ENCODE peak calls at places on chromosomes 1 and 21, in five cellular contexts. S is psoas muscle, U is Peyer's patch, L is PC-3, O is thoracic aorta. Y is an unnamed sample. For H3K4me1, the result is how much of the 10 kb centered on the place peaks cover.

GRCh38 chr21:14547834-14548513 is 1.9 kb upstream of the SAMSN1 start:
- DNase-seq in S (no peak), U (no peak), L (peak), O (no peak), Y (no peak)

GRCh38 chr1:114479134-114479533 is 31.9 kb downstream of the TRIM33 start:
- DNase-seq in S (no peak), U (no peak), L (no peak), O (no peak), Y (no peak)

GRCh38 chr1:18253093-18253492 is 145.5 kb downstream of the IGSF21 start:
- DNase-seq in S (no peak), U (no peak), L (no peak), O (no peak), Y (no peak)

GRCh38 chr1:37795340-37796110 is 1.9 kb downstream of the MANEAL start:
- DNase-seq in S (peak), U (no peak), L (no peak), O (no peak), Y (peak)

GRCh38 chr1:188689542-188689941 is 1788.1 kb downstream of the BRINP3 start:
- DNase-seq in S (no peak), U (no peak), L (peak), O (no peak), Y (no peak)

GRCh38 chr1:170805957-170806662 is 129.2 kb upstream of the MROH9 start:
- DNase-seq in S (no peak), U (no peak), L (no peak), O (no peak), Y (no peak)

GRCh38 chr1:6009120-6010040 is 17.2 kb upstream of the NPHP4 start:
- DNase-seq in S (peak), U (no peak), L (no peak), O (no peak), Y (no peak)

GRCh38 chr1:54994355-54994990 is 4.3 kb upstream of the BSND start:
- DNase-seq in S (no peak), U (no peak), L (no peak), O (no peak), Y (no peak)

GRCh38 chr1:221758455-221758854 is 16.6 kb upstream of the DUSP10 start:
- DNase-seq in S (no peak), U (no peak), L (no peak), O (no peak), Y (no peak)

GRCh38 chr1:156458181-156458503 is 42.4 kb downstream of the MEF2D start:
- DNase-seq in S (no peak), U (no peak), L (peak), O (no peak), Y (no peak)

GRCh38 chr1:234206651-234207284 is 166.5 kb upstream of the COA6 start:
- DNase-seq in S (peak), U (no peak), L (peak), O (no peak), Y (no peak)

GRCh38 chr1:159311679-159312078 is 9.5 kb downstream of the FCER1A start:
- DNase-seq in S (no peak), U (no peak), L (no peak), O (no peak), Y (no peak)

GRCh38 chr1:53979712-53980450 is 33.7 kb downstream of the LRRC42 start:
- DNase-seq in S (no peak), U (no peak), L (no peak), O (no peak), Y (no peak)

GRCh38 chr21:27268290-27268689 is 301.4 kb upstream of the ADAMTS5 start:
- DNase-seq in S (no peak), U (no peak), L (no peak), O (no peak), Y (no peak)

GRCh38 chr1:100354971-100355394 is 2.7 kb downstream of the CDC14A start:
- DNase-seq in S (no peak), U (peak), L (peak), O (no peak), Y (peak)

GRCh38 chr1:151156515-151156819 is at the start of gene TNFAIP8L2:
- DNase-seq in S (peak), U (peak), L (no peak), O (no peak), Y (peak)

GRCh38 chr1:36883315-36883949 is 150.9 kb downstream of the GRIK3 start:
- DNase-seq in S (no peak), U (no peak), L (no peak), O (no peak), Y (peak)

GRCh38 chr1:67052741-67053534 is 1.0 kb downstream of the SLC35D1 start:
- DNase-seq in S (peak), U (peak), L (peak), O (peak), Y (peak)

GRCh38 chr1:44212355-44213221 is 683 bp upstream of the DMAP1 start:
- DNase-seq in S (no peak), U (no peak), L (no peak), O (no peak), Y (no peak)

GRCh38 chr1:84611796-84612195 is 37.6 kb upstream of the CTBS start:
- DNase-seq in S (no peak), U (no peak), L (no peak), O (no peak), Y (no peak)

GRCh38 chr1:201495447-201496295 is 11.3 kb downstream of the CSRP1 start:
- DNase-seq in S (peak), U (no peak), L (no peak), O (no peak), Y (peak)

GRCh38 chr1:6414443-6414844 is 5.3 kb downstream of the HES2 start:
- DNase-seq in S (no peak), U (no peak), L (peak), O (no peak), Y (no peak)

GRCh38 chr1:224703702-224704408 is 87.7 kb downstream of the CNIH3 start:
- DNase-seq in S (no peak), U (no peak), L (peak), O (no peak), Y (no peak)

GRCh38 chr1:217135569-217135915 is 412.3 kb upstream of the ESRRG start:
- DNase-seq in S (peak), U (no peak), L (no peak), O (no peak), Y (no peak)

GRCh38 chr1:34149501-34149900 is 15.5 kb downstream of the CSMD2 start:
- DNase-seq in S (no peak), U (no peak), L (no peak), O (no peak), Y (no peak)

GRCh38 chr1:223175032-223175431 is 32.0 kb upstream of the TLR5 start:
- DNase-seq in S (no peak), U (no peak), L (peak), O (no peak), Y (no peak)

GRCh38 chr1:2584822-2585317 is 1.7 kb upstream of the PRXL2B start:
- DNase-seq in S (peak), U (no peak), L (no peak), O (no peak), Y (no peak)

GRCh38 chr1:117616356-117616755 is 10.5 kb downstream of the TENT5C start:
- DNase-seq in S (no peak), U (peak), L (no peak), O (no peak), Y (no peak)

GRCh38 chr1:212007896-212008295 is 27.5 kb downstream of the INTS7 start:
- DNase-seq in S (no peak), U (no peak), L (no peak), O (no peak), Y (no peak)

GRCh38 chr1:228770779-228771223 is 35.5 kb downstream of the RHOU start:
- DNase-seq in S (no peak), U (no peak), L (no peak), O (no peak), Y (no peak)

GRCh38 chr1:211485480-211485857 is 6.5 kb downstream of the RD3 start:
- DNase-seq in S (no peak), U (no peak), L (no peak), O (no peak), Y (no peak)

GRCh38 chr1:20472860-20473711 is 12.9 kb downstream of the CAMK2N1 start:
- DNase-seq in S (peak), U (peak), L (no peak), O (no peak), Y (no peak)

GRCh38 chr1:203479646-203480045 is 4.0 kb downstream of the PRELP start:
- DNase-seq in S (no peak), U (no peak), L (no peak), O (no peak), Y (no peak)

GRCh38 chr1:203480084-203480483 is 4.5 kb downstream of the PRELP start:
- DNase-seq in S (no peak), U (no peak), L (no peak), O (no peak), Y (no peak)

GRCh38 chr1:203478231-203478630 is 2.6 kb downstream of the PRELP start:
- DNase-seq in S (no peak), U (no peak), L (no peak), O (no peak), Y (no peak)

GRCh38 chr1:203477748-203478147 is 2.1 kb downstream of the PRELP start:
- DNase-seq in S (no peak), U (no peak), L (no peak), O (no peak), Y (no peak)

GRCh38 chr1:203478986-203479385 is 3.4 kb downstream of the PRELP start:
- DNase-seq in S (no peak), U (no peak), L (no peak), O (no peak), Y (no peak)
- H3K4me1 ChIP-seq in S (under half), U (under half), L (under half), O (under half), Y (under half)

DNA sequence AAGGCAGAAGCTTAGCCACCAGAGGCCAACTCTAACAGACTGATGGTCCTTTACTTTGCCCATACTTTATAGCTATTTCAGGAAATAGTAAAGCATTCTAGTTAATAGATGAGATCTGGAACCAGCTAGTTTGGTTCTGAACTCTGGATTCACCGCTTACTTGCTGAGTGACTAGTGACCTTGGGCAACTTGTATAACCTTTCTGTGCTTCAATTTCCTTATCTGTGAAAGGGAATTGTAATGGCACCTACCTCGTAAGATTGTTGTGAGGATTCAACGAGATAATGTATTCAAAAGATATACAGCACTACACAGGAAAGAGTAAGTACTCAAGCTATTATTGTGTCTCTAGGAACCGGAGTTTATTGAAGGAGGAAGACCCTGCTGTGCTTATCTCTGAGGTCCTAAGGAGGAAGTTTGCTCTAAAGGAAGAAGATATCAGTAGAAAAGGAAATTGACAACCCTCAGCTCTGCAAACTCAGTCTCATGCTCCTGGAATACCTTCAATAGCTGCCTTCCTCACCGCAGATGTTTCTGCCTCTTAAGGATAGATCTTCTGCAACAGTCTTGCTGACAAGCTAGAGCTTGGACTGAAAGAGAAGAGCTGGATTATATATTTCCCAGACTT is 11.9 kb downstream of the MTFR1L start:
- DNase-seq in S (no peak), U (no peak), L (no peak), O (no peak), Y (no peak)
- TF ChIP-seq CTCF in S (no peak), U (no peak), L (no peak), O (no peak), Y (no peak)

DNA sequence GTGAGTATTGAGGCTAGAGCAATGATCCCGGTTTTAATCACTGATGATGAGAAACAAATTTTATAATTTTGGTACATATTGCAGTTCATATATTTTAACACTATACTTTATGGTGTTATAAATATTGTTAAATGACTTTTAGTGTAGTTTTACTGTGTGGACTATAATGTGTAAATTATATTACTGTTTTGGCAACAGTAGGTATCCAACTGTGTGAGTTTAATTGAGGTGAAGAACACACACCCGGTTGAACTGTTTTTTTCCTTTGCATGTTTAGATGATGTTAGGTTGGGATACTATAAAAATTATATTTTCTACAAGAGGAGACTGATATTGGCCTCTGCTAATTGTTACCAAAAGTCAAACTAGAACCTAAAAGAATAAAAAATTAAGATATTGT is 166.5 kb downstream of the SDCCAG8 start:
- DNase-seq in S (no peak), U (no peak), L (no peak), O (no peak), Y (no peak)
- H3K27ac ChIP-seq in S (peak), U (no peak), L (no peak), O (no peak), Y (no peak)

GRCh38 chr1:167359295-167359694 is 138.6 kb downstream of the POU2F1 start:
- DNase-seq in S (no peak), U (no peak), L (no peak), O (no peak), Y (no peak)

GRCh38 chr1:167365360-167365759 is 144.7 kb downstream of the POU2F1 start:
- DNase-seq in S (no peak), U (no peak), L (no peak), O (no peak), Y (no peak)

GRCh38 chr1:167362638-167363037 is 142.0 kb downstream of the POU2F1 start:
- DNase-seq in S (no peak), U (no peak), L (no peak), O (no peak), Y (no peak)

GRCh38 chr1:167357305-167357704 is 136.6 kb downstream of the POU2F1 start:
- DNase-seq in S (no peak), U (no peak), L (no peak), O (no peak), Y (no peak)

DNA sequence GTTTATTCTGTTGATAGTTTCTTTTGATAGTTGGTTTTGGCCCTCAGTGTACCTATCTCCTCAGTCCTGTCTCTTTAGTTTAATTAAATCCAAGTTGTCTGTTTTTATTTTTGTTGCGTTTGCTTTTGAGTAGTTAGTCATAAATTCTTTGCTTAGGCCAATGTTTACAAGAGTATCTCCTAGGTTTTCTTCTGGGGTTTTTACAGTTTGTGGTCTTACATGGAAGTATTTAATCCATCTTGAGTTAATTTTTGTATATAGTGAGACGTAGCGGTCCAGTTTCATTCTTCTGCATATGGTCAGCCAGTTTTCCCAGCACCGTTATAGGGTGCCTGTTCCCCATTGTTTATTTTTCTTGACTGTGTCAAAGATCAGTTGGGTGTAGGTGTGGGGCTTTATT is 139.4 kb downstream of the POU2F1 start:
- DNase-seq in S (no peak), U (no peak), L (peak), O (no peak), Y (no peak)
- H3K4me1 ChIP-seq in S (under half), U (under half), L (under half), O (under half), Y (under half)

DNA sequence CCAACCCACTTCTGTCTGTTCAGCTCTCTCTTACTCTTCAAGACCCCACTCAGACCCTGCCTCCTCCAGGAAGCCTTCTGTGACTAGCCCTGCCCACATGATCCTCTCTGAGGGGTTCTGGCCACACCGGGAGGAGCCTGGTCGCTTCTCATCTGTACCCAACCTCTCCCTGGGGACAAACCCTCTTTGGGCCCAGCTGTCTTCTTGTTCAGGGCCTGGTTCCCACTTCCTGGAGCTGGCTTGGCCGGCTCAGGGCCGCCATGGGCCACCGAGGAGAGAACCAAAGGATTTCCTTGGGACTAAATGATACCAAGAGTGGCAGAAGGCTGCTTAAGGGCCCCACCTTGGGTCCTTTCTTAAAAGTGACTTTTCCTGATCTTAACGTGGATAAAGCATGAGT is 124.7 kb upstream of the ZBTB40 start:
- DNase-seq in S (no peak), U (no peak), L (no peak), O (no peak), Y (no peak)
- TF ChIP-seq CTCF in S (no peak), U (no peak), L (no peak), O (no peak), Y (no peak)

DNA sequence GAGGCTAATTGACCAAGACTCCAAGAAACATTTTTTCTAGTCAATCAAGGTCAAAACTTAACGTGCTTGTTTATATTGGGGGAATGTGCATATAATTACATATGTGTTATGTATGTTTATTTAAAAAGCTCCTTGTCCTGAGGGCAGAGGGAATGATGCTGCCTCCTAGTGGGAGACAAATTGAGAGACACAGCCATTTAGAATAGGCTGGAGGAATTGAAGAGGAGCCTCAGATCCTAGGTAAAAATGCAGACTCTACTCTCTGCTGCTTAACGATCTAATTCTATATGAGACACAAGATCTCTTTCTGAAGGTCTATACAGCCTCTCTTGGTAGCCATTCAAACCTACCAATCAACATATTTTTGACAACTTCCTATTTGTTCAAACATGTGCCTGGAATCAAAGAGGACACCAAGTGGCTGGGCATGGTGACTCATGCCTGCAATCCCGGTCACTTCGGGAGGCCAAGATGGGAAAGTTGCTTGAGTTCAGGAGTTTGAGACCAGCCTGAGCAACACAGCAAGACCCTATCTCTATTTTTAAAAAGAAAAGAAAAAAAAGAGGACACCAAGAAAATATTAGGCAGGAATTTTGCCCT is 136.6 kb upstream of the ZNF648 start:
- DNase-seq in S (no peak), U (no peak), L (peak), O (no peak), Y (no peak)
- H3K27ac ChIP-seq in S (peak), U (peak), L (no peak), O (peak), Y (no peak)

DNA sequence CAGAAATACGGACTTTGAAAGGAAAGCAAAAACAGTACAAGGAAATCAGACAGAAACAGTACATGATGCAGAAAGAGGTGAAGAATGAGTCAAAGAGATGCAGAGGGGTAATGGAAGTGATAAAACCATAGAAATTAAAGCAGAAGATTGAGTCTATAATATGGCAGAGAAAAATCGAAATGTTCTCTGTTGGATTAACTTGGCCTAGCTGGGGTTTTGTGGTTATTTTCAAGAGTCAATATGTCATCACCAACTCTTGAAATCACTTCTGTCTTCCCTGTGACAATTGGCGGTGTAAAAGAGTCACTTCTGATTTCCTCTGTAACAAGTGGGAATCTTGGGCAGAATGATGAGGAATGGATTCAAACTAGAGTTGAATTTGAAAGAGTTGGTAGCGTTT is 7.4 kb downstream of the YTHDF2 start:
- DNase-seq in S (no peak), U (no peak), L (no peak), O (no peak), Y (no peak)
- H3K4me1 ChIP-seq in S (half or more), U (under half), L (under half), O (under half), Y (under half)

GRCh38 chr1:101509370-101509769 is 272.6 kb downstream of the S1PR1 start:
- DNase-seq in S (no peak), U (no peak), L (no peak), O (no peak), Y (no peak)
- TF ChIP-seq CTCF in S (no peak), U (no peak), L (no peak), O (no peak), Y (no peak)

Y was measured in lung.